ENCODE peak calls at places on chromosomes 3 and 15, in five cellular contexts. K is progenitor cell of endocrine pancreas; N is HFF-Myc; D is CD8-positive, alpha-beta T cell; I is cardiac muscle cell. L is an unnamed sample.

GRCh38 chr3:171326717-171327440 is 133.3 kb downstream of the TNIK start:
- DNase-seq in I (no peak), N (no peak), K (no peak), D (no peak), L (no peak)

GRCh38 chr15:92377083-92377789 is 16.4 kb upstream of the ST8SIA2 start:
- DNase-seq in D (no peak), I (no peak), K (no peak), N (no peak), L (no peak)

GRCh38 chr3:98581474-98581873 is 11.9 kb downstream of the CPOX start:
- DNase-seq in N (no peak), K (no peak), D (no peak), I (no peak), L (no peak)

GRCh38 chr15:38899300-38899699 is 334.7 kb upstream of the RASGRP1 start:
- DNase-seq in I (peak), N (no peak), K (no peak), D (no peak), L (no peak)

GRCh38 chr3:156050918-156051317 is 69.5 kb upstream of the KCNAB1 start:
- DNase-seq in N (peak), I (peak), K (no peak), D (no peak), L (no peak)

GRCh38 chr3:188486126-188486525 is 332.2 kb downstream of the LPP start:
- DNase-seq in K (no peak), N (no peak), D (no peak), I (peak), L (no peak)

GRCh38 chr3:187567026-187567425 is 103.2 kb downstream of the SST start:
- DNase-seq in N (no peak), D (no peak), I (peak), K (no peak), L (no peak)

GRCh38 chr3:8769088-8769822 is at the start of gene OXTR:
- DNase-seq in I (peak), K (peak), D (peak), N (peak), L (peak)

GRCh38 chr15:98311566-98312188 is 336.7 kb upstream of the IGF1R start:
- DNase-seq in K (peak), D (peak), I (peak), N (peak), L (peak)

GRCh38 chr15:98304366-98304765 is 343.9 kb downstream of the ARRDC4 start:
- DNase-seq in I (no peak), N (no peak), K (no peak), D (no peak), L (no peak)

GRCh38 chr15:98312913-98313312 is 335.4 kb upstream of the IGF1R start:
- DNase-seq in N (no peak), I (no peak), K (no peak), D (no peak), L (no peak)

DNA sequence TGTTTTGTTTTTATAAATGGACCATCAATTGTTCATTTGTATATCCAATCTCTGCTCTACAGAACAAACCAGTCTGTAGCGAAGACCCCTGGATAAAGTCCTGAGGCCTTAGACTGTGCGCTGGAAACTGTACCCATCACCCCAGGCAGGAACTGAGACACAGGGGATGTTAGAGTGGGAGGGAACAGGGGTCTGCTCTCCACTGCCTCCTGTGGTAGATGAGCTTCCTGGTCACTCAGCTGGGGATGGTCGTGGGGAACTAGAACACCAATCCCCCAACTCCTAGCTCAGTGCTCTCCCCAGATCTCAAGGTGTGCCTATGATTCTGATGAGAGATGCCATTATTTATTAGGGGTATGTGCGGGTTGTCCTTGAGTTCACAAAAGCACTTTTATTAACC is 340.2 kb upstream of the IGF1R start:
- DNase-seq in K (no peak), D (no peak), N (no peak), I (no peak), L (no peak)
- TF ChIP-seq CTCF in K (no peak), D (no peak), N (peak), I (no peak), L (no peak)

DNA sequence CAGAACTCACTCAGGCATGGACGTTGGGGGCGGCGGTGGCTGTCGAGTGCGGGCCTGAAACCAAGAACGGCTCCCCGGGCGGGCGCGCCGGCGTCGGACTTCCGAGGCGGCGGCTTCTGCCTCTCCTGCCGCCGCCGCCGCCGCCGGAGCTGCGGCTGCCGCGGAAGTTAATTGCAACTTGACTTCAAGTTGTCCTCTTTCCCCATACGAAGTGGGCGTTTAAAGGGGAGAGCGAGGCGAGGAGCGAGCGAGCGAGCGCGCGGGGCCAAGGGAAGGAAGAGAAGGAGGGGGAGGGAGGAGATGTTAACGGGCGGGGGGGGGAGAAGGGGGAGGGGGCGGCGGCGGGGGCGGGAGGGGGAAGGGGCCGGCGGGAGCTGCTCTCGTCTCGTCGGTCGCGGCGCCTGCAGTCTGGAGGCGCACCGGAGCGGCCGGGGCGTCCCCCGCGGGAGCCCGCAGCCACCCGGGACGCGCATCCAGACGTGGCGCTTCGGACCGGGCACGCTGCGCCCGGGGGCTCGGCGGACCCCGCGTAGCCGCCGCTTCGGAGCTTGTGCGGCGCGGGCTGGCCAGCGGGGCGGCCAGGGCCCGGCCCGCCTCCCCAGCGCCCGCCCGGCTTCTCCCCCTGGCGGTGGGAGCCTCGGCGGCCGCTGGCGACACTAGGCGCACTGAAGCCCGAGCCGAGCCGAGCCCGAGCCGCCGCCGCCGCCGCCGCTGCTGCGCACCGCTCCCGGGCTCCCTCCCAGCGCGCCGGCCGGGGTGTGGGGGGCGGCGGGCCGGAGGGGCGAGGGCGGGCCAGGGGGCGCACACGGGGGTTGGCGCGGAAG is 19.7 kb upstream of the SATB1 start:
- DNase-seq in I (peak), K (peak), D (peak), N (no peak), L (peak)
- TF ChIP-seq CTCF in I (peak), K (peak), D (no peak), N (no peak), L (peak)

DNA sequence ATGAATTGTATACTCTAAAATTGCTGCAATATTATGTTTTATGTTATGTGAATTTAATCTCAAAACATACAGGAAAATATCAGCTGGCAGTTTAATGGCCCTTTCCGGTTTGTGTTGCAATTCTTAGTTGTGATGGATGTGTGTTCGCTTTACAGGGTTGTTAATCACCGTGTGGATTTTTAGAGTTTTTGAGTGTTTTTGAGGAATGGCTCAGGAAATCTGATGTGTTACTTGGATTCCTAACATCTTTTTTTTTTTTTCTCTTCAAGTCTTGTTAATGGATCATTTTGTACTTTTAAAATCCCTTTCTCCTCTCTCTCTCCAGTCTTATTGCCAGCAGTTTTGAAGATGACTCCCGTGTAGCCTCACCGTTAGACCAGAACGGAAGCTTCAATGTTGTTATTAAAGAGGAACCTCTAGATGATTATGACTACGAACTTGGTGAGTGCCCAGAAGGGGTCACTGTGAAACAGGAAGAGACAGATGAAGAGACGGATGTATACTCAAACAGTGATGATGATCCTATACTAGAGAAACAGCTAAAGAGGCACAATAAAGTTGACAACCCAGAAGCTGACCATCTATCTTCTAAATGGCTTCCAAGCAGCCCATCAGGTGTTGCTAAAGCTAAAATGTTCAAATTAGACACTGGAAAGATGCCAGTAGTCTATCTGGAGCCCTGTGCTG is 35.7 kb downstream of the MGA start:
- DNase-seq in D (peak), N (no peak), I (peak), K (no peak), L (no peak)
- TF ChIP-seq CTCF in D (peak), N (peak), I (peak), K (no peak), L (peak)

DNA sequence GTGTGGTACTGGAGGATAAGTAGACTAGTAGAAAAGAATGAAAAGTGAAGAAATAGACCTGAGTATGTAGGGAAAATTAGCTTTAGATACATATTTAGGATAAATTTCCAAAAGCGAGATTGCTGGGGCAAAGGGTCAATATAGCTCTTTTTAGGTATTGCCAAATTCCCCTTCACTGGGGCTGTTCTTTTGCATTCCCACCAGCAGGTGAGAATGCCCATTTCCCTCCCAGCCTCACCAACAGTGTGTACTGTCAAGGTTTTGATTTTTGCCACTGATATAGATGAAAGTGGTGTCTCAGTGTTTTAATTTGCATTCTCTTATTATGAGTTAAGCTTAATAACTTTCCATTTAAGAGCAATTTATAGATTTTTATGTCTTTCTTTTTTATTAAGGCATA is 35.7 kb upstream of the BHLHE40 start:
- DNase-seq in I (no peak), N (no peak), K (no peak), D (no peak), L (no peak)
- TF ChIP-seq CTCF in I (peak), N (peak), K (peak), D (no peak), L (peak)

GRCh38 chr15:52678468-52679231 is 538 bp downstream of the ATOSA start:
- DNase-seq in N (no peak), D (peak), I (peak), K (peak), L (peak)
- TF ChIP-seq CTCF in N (no peak), D (peak), I (no peak), K (peak), L (peak)

DNA sequence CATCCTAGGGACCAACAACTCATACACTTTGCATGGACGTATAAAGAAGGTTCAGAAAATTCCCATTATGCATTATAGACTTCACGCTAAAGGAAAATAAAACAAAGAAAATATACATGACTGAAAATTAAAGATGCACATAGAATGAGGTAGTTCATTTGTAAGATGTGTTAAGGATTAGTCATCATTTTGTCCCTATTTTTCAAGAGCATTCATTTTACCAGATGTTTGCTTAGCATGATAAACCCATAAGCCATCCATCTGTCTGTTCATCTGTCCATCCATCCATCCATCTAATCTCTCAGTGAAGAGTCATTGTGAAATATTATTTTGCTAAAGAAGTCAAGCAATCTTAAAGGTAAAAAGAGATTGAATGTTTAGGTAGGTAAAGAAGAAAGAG is 80.3 kb downstream of the TFG start:
- DNase-seq in D (no peak), I (no peak), N (no peak), K (no peak), L (no peak)
- TF ChIP-seq CTCF in D (no peak), I (no peak), N (no peak), K (no peak), L (no peak)

GRCh38 chr3:39136533-39137434 is 16.6 kb downstream of the CSRNP1 start:
- DNase-seq in I (no peak), K (no peak), N (no peak), D (no peak), L (no peak)
- TF ChIP-seq CTCF in I (no peak), K (no peak), N (no peak), D (no peak), L (no peak)

GRCh38 chr15:53453253-53454105 is 306.0 kb downstream of the WDR72 start:
- DNase-seq in K (peak), I (no peak), D (no peak), N (no peak), L (no peak)
- TF ChIP-seq CTCF in K (no peak), I (no peak), D (no peak), N (no peak), L (no peak)

GRCh38 chr15:62925875-62926274 is 116.7 kb upstream of the TPM1 start:
- DNase-seq in I (no peak), D (no peak), N (no peak), K (no peak), L (no peak)

GRCh38 chr15:62931650-62932049 is 110.9 kb upstream of the TPM1 start:
- DNase-seq in N (no peak), D (no peak), I (no peak), K (no peak), L (no peak)

GRCh38 chr15:62928996-62929350 is 113.6 kb upstream of the TPM1 start:
- DNase-seq in D (no peak), I (no peak), N (no peak), K (no peak), L (no peak)

GRCh38 chr15:62927196-62927595 is 115.4 kb upstream of the TPM1 start:
- DNase-seq in D (no peak), K (no peak), I (no peak), N (no peak), L (no peak)

GRCh38 chr15:62928242-62928995 is 114.1 kb upstream of the TPM1 start:
- DNase-seq in N (peak), K (no peak), D (no peak), I (peak), L (no peak)
- TF ChIP-seq CTCF in N (peak), K (peak), D (no peak), I (peak), L (peak)